ENCODE peak calls at places on chromosome 16, in nine cellular contexts. L is cardiac fibroblast, J is suprapubic skin, K is ascending aorta, A is left lung, W is uterus, Y is IMR-90, G is AG10803, F is neural progenitor cell. E is an unnamed sample.

GRCh38 chr16:88132836-88133506 is 181.7 kb downstream of the BANP start:
- DNase-seq in J (no peak), Y (no peak), F (no peak), L (no peak), W (no peak), G (no peak), A (peak), K (no peak), E (no peak)

GRCh38 chr16:10835281-10835931 is 16.8 kb upstream of the TVP23A start:
- DNase-seq in Y (no peak), G (no peak), L (no peak), F (no peak), W (no peak), K (no peak), J (no peak), A (no peak), E (peak)

GRCh38 chr16:75197522-75198134 is 9.3 kb downstream of the CTRB2 start:
- DNase-seq in F (no peak), G (no peak), K (no peak), A (no peak), W (no peak), J (peak), Y (no peak), L (no peak), E (no peak)

GRCh38 chr16:54533856-54534490 is 247.4 kb upstream of the IRX3 start:
- DNase-seq in A (no peak), K (no peak), J (no peak), L (no peak), F (no peak), Y (no peak), W (no peak), G (no peak), E (no peak)

GRCh38 chr16:20484726-20485125 is 33.4 kb downstream of the ACSM2A start:
- DNase-seq in A (no peak), W (no peak), L (no peak), Y (no peak), J (no peak), G (no peak), F (no peak), K (no peak), E (no peak)

GRCh38 chr16:55351936-55352335 is 27.9 kb downstream of the IRX6 start:
- DNase-seq in W (no peak), G (no peak), A (no peak), J (no peak), K (no peak), Y (no peak), F (no peak), L (no peak), E (no peak)

GRCh38 chr16:85778873-85779272 is 20.5 kb downstream of the EMC8 start:
- DNase-seq in F (no peak), K (no peak), Y (no peak), J (no peak), A (no peak), G (no peak), W (no peak), L (no peak), E (no peak)

GRCh38 chr16:86214326-86215232 is 295.7 kb upstream of the FOXF1 start:
- DNase-seq in W (peak), F (no peak), K (peak), G (peak), J (no peak), Y (peak), A (no peak), L (no peak), E (no peak)

GRCh38 chr16:17072104-17072503 is 398.7 kb downstream of the XYLT1 start:
- DNase-seq in F (no peak), Y (peak), W (no peak), G (peak), J (no peak), K (no peak), L (peak), A (no peak), E (peak)

GRCh38 chr16:1048442-1049112 is 24.0 kb upstream of the SSTR5 start:
- DNase-seq in L (peak), F (peak), K (no peak), G (peak), A (no peak), W (no peak), J (no peak), Y (peak), E (no peak)

GRCh38 chr16:546909-547770 is 13.1 kb upstream of the PRR35 start:
- DNase-seq in A (peak), L (peak), J (no peak), G (peak), F (peak), K (no peak), Y (peak), W (peak), E (no peak)

GRCh38 chr16:73710526-73710925 is 586.1 kb upstream of the PSMD7 start:
- DNase-seq in W (no peak), L (no peak), J (no peak), F (no peak), G (no peak), A (no peak), K (no peak), Y (no peak), E (no peak)

GRCh38 chr16:21628772-21629171 is 23.6 kb downstream of the IGSF6 start:
- DNase-seq in Y (peak), G (peak), J (no peak), F (no peak), W (no peak), L (peak), K (no peak), A (no peak), E (no peak)

GRCh38 chr16:87734644-87735043 is 31.1 kb downstream of the KLHDC4 start:
- DNase-seq in F (no peak), J (no peak), L (no peak), A (no peak), W (no peak), G (no peak), Y (no peak), K (no peak), E (no peak)

GRCh38 chr16:5607169-5607568 is 509.6 kb upstream of the EEF2KMT start:
- DNase-seq in G (no peak), L (no peak), Y (no peak), K (no peak), W (no peak), J (no peak), A (no peak), F (no peak), E (no peak)

GRCh38 chr16:81581107-81581506 is 136.5 kb downstream of the CMIP start:
- DNase-seq in K (no peak), G (no peak), A (no peak), F (no peak), L (peak), Y (no peak), J (no peak), W (no peak), E (no peak)

GRCh38 chr16:86910821-86911220 is 332.5 kb downstream of the FOXL1 start:
- DNase-seq in Y (no peak), A (no peak), L (no peak), W (no peak), F (no peak), J (no peak), K (no peak), G (no peak), E (no peak)

GRCh38 chr16:27638833-27639587 is 89.1 kb downstream of the KATNIP start:
- DNase-seq in F (no peak), G (no peak), J (no peak), W (no peak), L (no peak), Y (no peak), A (no peak), K (no peak), E (no peak)

GRCh38 chr16:89103781-89104180 is 10.1 kb downstream of the ACSF3 start:
- DNase-seq in K (no peak), J (no peak), A (peak), F (no peak), L (no peak), W (no peak), Y (no peak), G (no peak), E (no peak)

GRCh38 chr16:87789437-87790277 is 23.9 kb upstream of the KLHDC4 start:
- DNase-seq in J (no peak), K (no peak), A (peak), F (no peak), G (peak), L (peak), W (no peak), Y (peak), E (no peak)

GRCh38 chr16:49620158-49620867 is 235.6 kb downstream of the ZNF423 start:
- DNase-seq in A (no peak), J (peak), K (peak), G (peak), Y (peak), L (peak), F (no peak), W (peak), E (no peak)

GRCh38 chr16:72637306-72637705 is 410.6 kb downstream of the ZFHX3 start:
- DNase-seq in L (peak), F (no peak), W (no peak), Y (peak), A (no peak), J (no peak), K (no peak), G (peak), E (no peak)

GRCh38 chr16:27238016-27238587 is 30.5 kb downstream of the NSMCE1 start:
- DNase-seq in Y (no peak), G (no peak), W (peak), K (peak), J (peak), F (no peak), A (no peak), L (no peak), E (no peak)

GRCh38 chr16:68902376-68903345 is 59.3 kb downstream of the TANGO6 start:
- DNase-seq in G (peak), K (no peak), F (peak), L (peak), Y (peak), A (no peak), J (no peak), W (no peak), E (peak)
- TF ChIP-seq CTCF in G (peak), K (peak), F (peak), L (peak), Y (peak), A (peak), J (peak), W (peak), E (peak)

DNA sequence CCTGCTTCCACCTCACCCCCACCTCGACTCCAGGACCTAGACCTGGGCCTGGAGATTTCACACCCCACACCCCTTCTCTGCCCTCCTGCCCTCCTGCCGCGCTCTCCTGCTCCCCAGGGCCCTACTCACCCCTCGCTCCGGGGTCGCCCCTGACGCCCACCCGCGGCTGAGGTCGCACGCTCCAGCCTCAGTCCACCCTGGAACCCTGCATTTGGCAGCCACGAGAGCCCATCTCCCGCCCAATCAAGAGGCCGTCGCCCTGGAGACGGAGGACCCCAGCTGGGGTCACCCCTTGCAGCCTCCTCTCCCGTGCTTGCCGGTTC is 16.1 kb downstream of the TLE7 start:
- DNase-seq in J (no peak), F (no peak), K (no peak), W (no peak), A (no peak), L (no peak), Y (no peak), G (no peak), E (no peak)
- H3K4me3 ChIP-seq in J (peak), F (peak), K (no peak), W (no peak), A (no peak), L (no peak), Y (no peak), G (no peak), E (no peak)

GRCh38 chr16:82796047-82796446 is 169.3 kb downstream of the CDH13 start:
- DNase-seq in F (no peak), Y (no peak), J (no peak), W (no peak), L (no peak), G (no peak), A (no peak), K (no peak), E (no peak)

DNA sequence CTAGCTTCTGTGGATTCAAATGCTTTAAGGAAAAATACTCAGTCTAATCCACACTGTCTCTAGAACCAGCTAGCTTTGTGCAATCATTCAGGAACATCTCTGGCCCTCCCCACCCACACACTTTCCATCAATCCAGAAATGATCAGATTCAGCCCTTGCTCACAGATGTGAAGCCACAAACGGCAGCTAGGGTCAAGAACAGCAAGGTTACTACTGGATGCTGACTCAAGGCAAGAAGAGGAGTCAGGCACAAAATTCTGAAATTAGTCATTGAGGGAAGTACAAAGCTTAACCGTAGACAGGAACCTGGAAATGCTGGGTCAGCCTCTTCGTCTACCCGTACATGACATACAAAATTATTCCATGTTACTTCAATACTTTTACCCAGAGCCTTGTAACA is 174.6 kb downstream of the CDH13 start:
- DNase-seq in J (no peak), L (peak), G (peak), W (no peak), Y (peak), A (no peak), K (no peak), F (no peak), E (peak)
- TF ChIP-seq CTCF in J (no peak), L (peak), G (no peak), W (no peak), Y (no peak), A (no peak), K (no peak), F (no peak), E (no peak)

GRCh38 chr16:57643902-57644301 is 15.5 kb downstream of the ADGRG1 start:
- DNase-seq in A (no peak), K (no peak), L (no peak), J (no peak), W (no peak), F (no peak), G (no peak), Y (no peak), E (no peak)

GRCh38 chr16:57644383-57645014 is 16.1 kb downstream of the ADGRG1 start:
- DNase-seq in A (no peak), Y (no peak), G (no peak), F (no peak), K (no peak), L (no peak), J (no peak), W (no peak), E (no peak)

GRCh38 chr16:57647136-57647875 is 18.9 kb downstream of the ADGRG1 start:
- DNase-seq in A (no peak), G (no peak), K (no peak), L (no peak), Y (no peak), F (no peak), J (no peak), W (no peak), E (peak)

GRCh38 chr16:57646388-57647039 is 18.1 kb downstream of the ADGRG1 start:
- DNase-seq in L (no peak), G (no peak), K (no peak), A (peak), Y (no peak), W (no peak), J (no peak), F (no peak), E (no peak)

DNA sequence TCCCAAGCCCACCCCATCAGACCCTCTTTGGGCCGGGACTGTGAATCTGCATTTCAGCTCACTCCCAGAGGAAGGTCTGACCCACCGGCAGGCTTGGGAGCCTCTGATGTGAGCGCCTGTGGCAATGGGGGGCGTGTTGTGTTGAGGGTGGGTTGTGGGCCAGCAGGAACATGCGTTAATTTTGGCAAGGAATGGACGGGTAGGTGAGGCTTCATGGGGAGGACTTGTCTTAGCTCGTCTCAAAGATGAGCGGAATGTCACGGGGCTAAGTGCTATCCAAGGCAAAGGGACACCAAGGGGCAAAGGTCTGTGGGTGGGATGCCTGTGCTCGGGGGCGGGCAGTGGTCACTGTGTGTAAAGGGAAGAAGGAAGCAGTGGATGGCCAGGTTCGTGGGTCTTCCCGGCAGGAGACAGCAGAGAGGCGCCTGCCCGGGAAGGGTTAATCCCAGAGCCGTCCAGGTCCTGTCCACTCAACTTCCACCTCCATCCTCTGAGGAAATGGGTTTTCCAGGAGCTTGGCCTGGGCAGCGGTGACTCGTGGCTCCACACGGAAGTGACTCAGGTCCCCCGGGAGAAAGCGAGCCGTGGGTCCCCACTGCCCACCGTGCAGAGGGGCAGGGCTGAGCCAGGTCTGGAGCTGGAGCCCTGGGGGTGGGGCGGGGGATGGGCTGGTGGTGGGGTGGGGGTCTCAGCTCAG is 17.4 kb downstream of the ADGRG1 start:
- DNase-seq in G (peak), W (peak), L (peak), K (no peak), J (no peak), A (peak), F (no peak), Y (peak), E (no peak)
- H3K4me3 ChIP-seq in G (no peak), W (no peak), L (no peak), K (no peak), J (no peak), A (no peak), F (no peak), Y (no peak), E (no peak)

E was measured in GM12865.